ENCODE peak calls at places on chromosomes 6 and 20, in ten cellular contexts. U is CD8-positive, alpha-beta memory T cell; Q is CD8-positive, alpha-beta T cell; G is stimulated activated CD8-positive, alpha-beta memory T cell treated with anti-CD3 and anti-CD28 coated beads, Interleukin-7, amount 100 ng/mL, for 4 hours; C is GM12865; H is stimulated activated CD4-positive, alpha-beta T cell treated with anti-CD3 and anti-CD28 coated beads, Interleukin-1b, Interleukin-23, amount 100 ng/mL, for 48 hours; V is hepatic stellate cell; N is activated naive CD4-positive, alpha-beta T cell treated with Interleukin-2 at 50 U/mL for 16 hours; R is fibroblast of mammary gland; X is RWPE1. D is an unnamed sample.

GRCh38 chr20:55685425-55685824 is 319.9 kb downstream of the CBLN4 start:
- DNase-seq in N (no peak), C (no peak), Q (no peak), H (no peak), U (no peak), R (no peak), V (no peak), X (no peak), G (no peak), D (no peak)

GRCh38 chr6:104585646-104586045 is 274.1 kb downstream of the HACE1 start:
- DNase-seq in U (no peak), X (no peak), G (no peak), C (no peak), H (no peak), Q (no peak), V (no peak), N (no peak), R (no peak), D (no peak)

GRCh38 chr20:58406422-58407001 is 17.5 kb downstream of the VAPB start:
- DNase-seq in X (peak), U (no peak), H (no peak), V (no peak), C (no peak), G (no peak), Q (no peak), N (no peak), R (peak), D (no peak)

GRCh38 chr6:148999501-148999900 is 252.7 kb downstream of the UST start:
- DNase-seq in N (no peak), V (no peak), G (no peak), C (no peak), R (peak), X (peak), Q (no peak), H (no peak), U (no peak), D (no peak)

GRCh38 chr6:37788259-37788658 is 31.3 kb upstream of the ZFAND3 start:
- DNase-seq in X (peak), H (no peak), V (no peak), G (no peak), Q (no peak), U (no peak), R (no peak), N (no peak), C (no peak), D (no peak)

GRCh38 chr20:17650816-17651760 is 31.0 kb downstream of the RRBP1 start:
- DNase-seq in Q (no peak), X (no peak), G (no peak), C (no peak), U (no peak), N (no peak), R (peak), V (peak), H (no peak), D (peak)

GRCh38 chr6:23533311-23533710 is 592.7 kb upstream of the NRSN1 start:
- DNase-seq in C (no peak), X (no peak), U (no peak), Q (no peak), H (no peak), V (no peak), N (no peak), G (no peak), R (no peak), D (no peak)

GRCh38 chr20:1939270-1939595 is 44.0 kb downstream of the SIRPA start:
- DNase-seq in X (no peak), G (no peak), H (no peak), V (no peak), U (no peak), C (no peak), Q (no peak), R (no peak), N (no peak), D (no peak)

GRCh38 chr6:122014961-122015360 is 384.5 kb upstream of the HSF2 start:
- DNase-seq in C (no peak), V (no peak), G (no peak), U (no peak), X (no peak), R (peak), H (no peak), Q (no peak), N (no peak), D (peak)

GRCh38 chr6:19669206-19669605 is 168.0 kb upstream of the ID4 start:
- DNase-seq in G (no peak), X (no peak), N (no peak), U (no peak), Q (no peak), V (peak), H (no peak), C (no peak), R (no peak), D (peak)

GRCh38 chr20:58712823-58713731 is 20.5 kb downstream of the NPEPL1 start:
- DNase-seq in H (no peak), G (no peak), N (no peak), C (no peak), Q (no peak), U (no peak), X (no peak), V (no peak), R (no peak), D (peak)

GRCh38 chr6:125285353-125285752 is 16.4 kb downstream of the HDDC2 start:
- DNase-seq in G (no peak), R (no peak), C (no peak), H (no peak), Q (no peak), X (no peak), V (no peak), N (no peak), U (no peak), D (no peak)

GRCh38 chr6:21987501-21987957 is 309.3 kb downstream of the PRL start:
- DNase-seq in R (peak), N (no peak), U (no peak), H (peak), G (no peak), V (peak), C (peak), X (peak), Q (no peak), D (peak)

GRCh38 chr6:130033999-130034814 is 15.8 kb downstream of the L3MBTL3 start:
- DNase-seq in N (peak), Q (no peak), H (peak), V (peak), R (peak), G (no peak), C (no peak), U (no peak), X (no peak), D (peak)

GRCh38 chr6:28742668-28743270 is 181.0 kb downstream of the TRIM27 start:
- DNase-seq in R (peak), Q (no peak), N (no peak), X (peak), V (no peak), C (peak), H (peak), U (no peak), G (no peak), D (peak)

GRCh38 chr20:32845786-32846185 is 12.9 kb upstream of the EFCAB8 start:
- DNase-seq in C (no peak), V (no peak), Q (no peak), U (no peak), H (no peak), G (no peak), N (no peak), X (no peak), R (no peak), D (no peak)

GRCh38 chr20:11267131-11267761 is 593.4 kb upstream of the JAG1 start:
- DNase-seq in N (no peak), G (no peak), X (peak), R (peak), H (no peak), C (peak), Q (no peak), V (peak), U (no peak), D (peak)

GRCh38 chr6:130008236-130008873 is 10.0 kb upstream of the L3MBTL3 start:
- DNase-seq in H (no peak), N (no peak), C (no peak), R (no peak), V (no peak), X (no peak), Q (no peak), G (no peak), U (no peak), D (no peak)

GRCh38 chr20:1818247-1818840 is 76.9 kb upstream of the SIRPA start:
- DNase-seq in N (no peak), Q (no peak), H (no peak), R (no peak), U (no peak), X (no peak), G (no peak), C (no peak), V (no peak), D (no peak)

GRCh38 chr6:11632795-11633511 is 95.4 kb downstream of the TMEM170B start:
- DNase-seq in U (no peak), V (peak), G (no peak), R (peak), H (no peak), X (no peak), N (no peak), C (no peak), Q (no peak), D (peak)

GRCh38 chr6:14910692-14911547 is 334.9 kb upstream of the JARID2 start:
- DNase-seq in C (peak), N (no peak), G (no peak), X (no peak), V (no peak), U (no peak), Q (no peak), H (no peak), R (peak), D (no peak)

GRCh38 chr6:56399250-56399671 is 151.9 kb upstream of the COL21A1 start:
- DNase-seq in C (no peak), H (no peak), N (no peak), R (peak), V (no peak), U (no peak), Q (no peak), G (no peak), X (no peak), D (no peak)

GRCh38 chr6:41488392-41489129 is 57.6 kb upstream of the FOXP4 start:
- DNase-seq in R (peak), C (peak), V (no peak), Q (no peak), X (no peak), G (no peak), H (no peak), U (peak), N (no peak), D (peak)

GRCh38 chr20:1293641-1294379 is 27.7 kb downstream of the SNPH start:
- DNase-seq in X (no peak), C (no peak), R (no peak), Q (no peak), U (no peak), N (no peak), G (no peak), H (no peak), V (no peak), D (no peak)